ENCODE peak calls at places on chromosomes 11 and 22, in six cellular contexts. One of them, this sample, is unnamed.
A peak's percentile ranks its signal among the peaks of the same experiment; 100 is the strongest.

GRCh38 chr11:13337986-13338436 is 60.4 kb downstream of the BMAL1 start:
- DNase-seq in GM23248: peak; percentile 74
- DNase-seq in Karpas-422: no peak
- DNase-seq in MM.1S: peak; percentile 82
- DNase-seq in HCT116: no peak
- DNase-seq in SK-N-SH: no peak
- DNase-seq in this sample: no peak

GRCh38 chr22:36257308-36257707 is 4.4 kb downstream of the APOL1 start:
- DNase-seq in GM23248: no peak
- DNase-seq in Karpas-422: no peak
- DNase-seq in MM.1S: no peak
- DNase-seq in HCT116: no peak
- DNase-seq in SK-N-SH: no peak
- DNase-seq in this sample: no peak

GRCh38 chr11:17812286-17813187 is 78.0 kb downstream of the KCNC1 start:
- DNase-seq in GM23248: no peak
- DNase-seq in Karpas-422: no peak
- DNase-seq in MM.1S: no peak
- DNase-seq in HCT116: no peak
- DNase-seq in SK-N-SH: peak; percentile 53
- DNase-seq in this sample: peak; percentile 40

GRCh38 chr11:72039108-72039850 is 40.6 kb downstream of the IL18BP start:
- DNase-seq in GM23248: peak; percentile 63
- DNase-seq in Karpas-422: no peak
- DNase-seq in MM.1S: no peak
- DNase-seq in HCT116: no peak
- DNase-seq in SK-N-SH: peak; percentile 64
- DNase-seq in this sample: no peak

GRCh38 chr11:93577291-93577690 is 34.1 kb upstream of the SMCO4 start:
- DNase-seq in GM23248: peak; percentile 61
- DNase-seq in Karpas-422: no peak
- DNase-seq in MM.1S: no peak
- DNase-seq in HCT116: no peak
- DNase-seq in SK-N-SH: no peak
- DNase-seq in this sample: peak; percentile 82

GRCh38 chr22:17218341-17218740 is 894 bp downstream of the ADA2 start:
- DNase-seq in GM23248: no peak
- DNase-seq in Karpas-422: peak; percentile 63
- DNase-seq in MM.1S: no peak
- DNase-seq in HCT116: no peak
- DNase-seq in SK-N-SH: no peak
- DNase-seq in this sample: no peak

GRCh38 chr11:69718147-69718546 is 14.3 kb upstream of the FGF19 start:
- DNase-seq in GM23248: peak; percentile 48
- DNase-seq in Karpas-422: peak; percentile 92
- DNase-seq in MM.1S: no peak
- DNase-seq in HCT116: no peak
- DNase-seq in SK-N-SH: peak; percentile 73
- DNase-seq in this sample: peak; percentile 77

GRCh38 chr11:69311767-69312385 is 17.9 kb downstream of the MYEOV start:
- DNase-seq in GM23248: no peak
- DNase-seq in Karpas-422: no peak
- DNase-seq in MM.1S: no peak
- DNase-seq in HCT116: no peak
- DNase-seq in SK-N-SH: no peak
- DNase-seq in this sample: no peak

GRCh38 chr11:69683764-69684333 is 8.7 kb upstream of the LTO1 start:
- DNase-seq in GM23248: peak; percentile 28
- DNase-seq in Karpas-422: peak; percentile 51
- DNase-seq in MM.1S: no peak
- DNase-seq in HCT116: no peak
- DNase-seq in SK-N-SH: no peak
- DNase-seq in this sample: peak; percentile 76

GRCh38 chr11:60121259-60121658 is 32.8 kb downstream of the MS4A2 start:
- DNase-seq in GM23248: no peak
- DNase-seq in Karpas-422: peak; percentile 46
- DNase-seq in MM.1S: no peak
- DNase-seq in HCT116: no peak
- DNase-seq in SK-N-SH: no peak
- DNase-seq in this sample: no peak

GRCh38 chr22:45997077-45997774 is 20.3 kb upstream of the WNT7B start:
- DNase-seq in GM23248: peak; percentile 97
- DNase-seq in Karpas-422: no peak
- DNase-seq in MM.1S: peak; percentile 34
- DNase-seq in HCT116: no peak
- DNase-seq in SK-N-SH: no peak
- DNase-seq in this sample: peak; percentile 64

GRCh38 chr11:26158251-26158650 is 173.7 kb upstream of the ANO3 start:
- DNase-seq in GM23248: no peak
- DNase-seq in Karpas-422: no peak
- DNase-seq in MM.1S: no peak
- DNase-seq in HCT116: no peak
- DNase-seq in SK-N-SH: no peak
- DNase-seq in this sample: no peak

GRCh38 chr11:132898676-132899075 is 633.6 kb downstream of the OPCML start:
- DNase-seq in GM23248: no peak
- DNase-seq in Karpas-422: no peak
- DNase-seq in MM.1S: no peak
- DNase-seq in HCT116: no peak
- DNase-seq in SK-N-SH: no peak
- DNase-seq in this sample: no peak
- H3K9me2 ChIP-seq in GM23248: no peaks in the 10 kb centered on the region
- H3K9me2 ChIP-seq in Karpas-422: no peaks in the 10 kb centered on the region
- H3K9me2 ChIP-seq in MM.1S: no peaks in the 10 kb centered on the region
- H3K9me2 ChIP-seq in HCT116: no peaks in the 10 kb centered on the region
- H3K9me2 ChIP-seq in SK-N-SH: no peaks in the 10 kb centered on the region
- H3K9me2 ChIP-seq in this sample: no peaks in the 10 kb centered on the region

GRCh38 chr11:10451399-10452116 is 3.5 kb upstream of the AMPD3 start:
- DNase-seq in GM23248: no peak
- DNase-seq in Karpas-422: no peak
- DNase-seq in MM.1S: no peak
- DNase-seq in HCT116: no peak
- DNase-seq in SK-N-SH: no peak
- DNase-seq in this sample: no peak
- H3K4me3 ChIP-seq in GM23248: no peak overlapping the region
- H3K4me3 ChIP-seq in Karpas-422: no peak overlapping the region
- H3K4me3 ChIP-seq in MM.1S: no peak overlapping the region
- H3K4me3 ChIP-seq in HCT116: peak overlapping the region; percentile 51
- H3K4me3 ChIP-seq in SK-N-SH: no peak overlapping the region
- H3K4me3 ChIP-seq in this sample: peak overlapping the region; percentile 69

DNA sequence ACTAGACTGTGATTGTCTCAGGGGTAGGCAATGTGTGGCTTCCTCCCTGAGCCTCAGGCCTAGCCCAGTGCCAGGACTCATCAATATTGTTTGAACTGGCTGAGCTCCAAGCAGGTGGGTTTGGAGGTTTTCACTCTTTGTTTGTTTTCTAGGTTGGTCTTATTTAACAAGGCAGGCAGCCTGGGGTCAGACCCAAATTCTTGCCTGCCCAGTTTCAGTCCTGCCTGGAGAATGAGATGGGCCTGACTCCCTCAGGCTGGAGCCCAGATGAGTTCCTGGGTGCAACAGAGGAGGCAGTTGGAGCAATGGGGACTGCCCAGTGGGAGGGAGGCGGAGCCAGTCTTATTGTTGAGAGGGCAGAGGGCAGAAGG is 28.3 kb upstream of the TP53I11 start:
- DNase-seq in GM23248: no peak
- DNase-seq in Karpas-422: no peak
- DNase-seq in MM.1S: no peak
- DNase-seq in HCT116: no peak
- DNase-seq in SK-N-SH: no peak
- DNase-seq in this sample: peak; percentile 97
- H3K9ac ChIP-seq in GM23248: no peak overlapping the region
- H3K9ac ChIP-seq in Karpas-422: no peak overlapping the region
- H3K9ac ChIP-seq in MM.1S: no peak overlapping the region
- H3K9ac ChIP-seq in HCT116: no peak overlapping the region
- H3K9ac ChIP-seq in SK-N-SH: no peak overlapping the region
- H3K9ac ChIP-seq in this sample: peak overlapping the region; percentile 82

DNA sequence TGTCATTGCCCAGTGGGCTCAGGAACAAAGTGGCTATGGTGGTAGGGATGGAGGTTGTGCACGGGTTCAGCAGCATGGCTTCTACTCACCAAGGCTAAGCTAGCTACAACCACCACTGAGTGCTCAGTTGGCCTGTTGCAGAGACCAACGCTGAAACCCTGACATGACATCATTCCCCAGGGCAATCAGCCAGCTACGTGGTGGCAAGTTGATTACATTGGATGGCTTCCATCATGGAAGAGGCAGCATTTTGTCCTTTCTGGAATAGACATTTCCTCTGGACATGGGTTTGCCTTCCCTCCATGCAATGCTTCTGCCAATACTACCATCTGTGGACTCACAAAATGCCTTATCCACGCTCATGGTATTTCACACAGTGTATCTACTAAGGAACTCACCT is 634.3 kb downstream of the OPCML start:
- DNase-seq in GM23248: no peak
- DNase-seq in Karpas-422: no peak
- DNase-seq in MM.1S: no peak
- DNase-seq in HCT116: no peak
- DNase-seq in SK-N-SH: no peak
- DNase-seq in this sample: no peak
- H3K9me2 ChIP-seq in GM23248: no peaks in the 10 kb centered on the region
- H3K9me2 ChIP-seq in Karpas-422: no peaks in the 10 kb centered on the region
- H3K9me2 ChIP-seq in MM.1S: no peaks in the 10 kb centered on the region
- H3K9me2 ChIP-seq in HCT116: no peaks in the 10 kb centered on the region
- H3K9me2 ChIP-seq in SK-N-SH: no peaks in the 10 kb centered on the region
- H3K9me2 ChIP-seq in this sample: no peaks in the 10 kb centered on the region

GRCh38 chr22:32926600-32926999 is 125.1 kb downstream of the TIMP3 start:
- DNase-seq in GM23248: peak; percentile 64
- DNase-seq in Karpas-422: peak; percentile 71
- DNase-seq in MM.1S: peak; percentile 45
- DNase-seq in HCT116: peak; percentile 21
- DNase-seq in SK-N-SH: no peak
- DNase-seq in this sample: peak; percentile 6
- H3K4me3 ChIP-seq in GM23248: no peak overlapping the region
- H3K4me3 ChIP-seq in Karpas-422: no peak overlapping the region
- H3K4me3 ChIP-seq in MM.1S: no peak overlapping the region
- H3K4me3 ChIP-seq in HCT116: no peak overlapping the region
- H3K4me3 ChIP-seq in SK-N-SH: no peak overlapping the region
- H3K4me3 ChIP-seq in this sample: no peak overlapping the region

DNA sequence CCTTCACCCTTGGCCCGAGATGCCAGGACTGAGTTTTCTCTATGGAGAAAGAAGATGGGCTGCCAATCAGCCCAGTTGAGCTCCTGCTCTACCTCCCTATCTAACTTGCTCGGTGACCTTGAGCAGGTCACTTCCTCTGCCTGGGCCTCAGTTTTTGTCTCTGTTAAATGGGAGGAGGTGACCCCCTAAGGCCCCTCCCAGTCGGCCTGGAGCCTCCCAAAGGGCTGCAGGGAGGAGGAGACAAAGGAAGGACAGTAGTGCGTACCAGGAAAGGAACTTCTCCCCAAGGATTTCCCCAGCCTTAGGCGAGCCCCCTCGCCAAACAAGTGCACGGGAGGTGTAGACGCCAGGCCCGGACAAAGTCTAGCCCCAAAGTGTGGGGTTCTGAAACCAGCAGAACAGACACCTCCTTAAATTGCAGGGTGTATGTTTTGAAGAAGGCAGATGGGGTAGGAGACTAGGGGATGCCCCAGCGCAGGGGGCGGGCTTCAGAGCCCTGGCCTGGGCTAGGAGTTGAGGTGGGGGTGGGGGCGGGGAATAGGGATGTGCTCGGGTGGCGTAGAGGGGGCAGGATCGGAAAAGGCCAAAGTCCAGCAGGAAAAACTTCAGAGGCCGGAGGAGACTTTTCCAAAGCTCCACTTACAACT is 1.0 kb downstream of the CBX7 start:
- DNase-seq in GM23248: peak; percentile 23
- DNase-seq in Karpas-422: no peak
- DNase-seq in MM.1S: peak; percentile 36
- DNase-seq in HCT116: no peak
- DNase-seq in SK-N-SH: no peak
- DNase-seq in this sample: no peak
- H3K9ac ChIP-seq in GM23248: peak overlapping the region; percentile 76
- H3K9ac ChIP-seq in Karpas-422: peak overlapping the region; percentile 67
- H3K9ac ChIP-seq in MM.1S: peak overlapping the region; percentile 82
- H3K9ac ChIP-seq in HCT116: peak overlapping the region; percentile 60
- H3K9ac ChIP-seq in SK-N-SH: no peak overlapping the region
- H3K9ac ChIP-seq in this sample: no peak overlapping the region

GRCh38 chr11:67230886-67231285 is 35.4 kb upstream of the GRK2 start:
- DNase-seq in GM23248: no peak
- DNase-seq in Karpas-422: no peak
- DNase-seq in MM.1S: no peak
- DNase-seq in HCT116: no peak
- DNase-seq in SK-N-SH: no peak
- DNase-seq in this sample: no peak
- H3K9me2 ChIP-seq in GM23248: no peaks in the 10 kb centered on the region
- H3K9me2 ChIP-seq in Karpas-422: no peaks in the 10 kb centered on the region
- H3K9me2 ChIP-seq in MM.1S: no peaks in the 10 kb centered on the region
- H3K9me2 ChIP-seq in HCT116: no peaks in the 10 kb centered on the region
- H3K9me2 ChIP-seq in SK-N-SH: no peaks in the 10 kb centered on the region
- H3K9me2 ChIP-seq in this sample: no peaks in the 10 kb centered on the region

GRCh38 chr11:20631525-20632168 is 32.2 kb downstream of the SLC6A5 start:
- DNase-seq in GM23248: no peak
- DNase-seq in Karpas-422: no peak
- DNase-seq in MM.1S: no peak
- DNase-seq in HCT116: no peak
- DNase-seq in SK-N-SH: no peak
- DNase-seq in this sample: peak; percentile 23

GRCh38 chr11:20632169-20632532 is 32.7 kb downstream of the SLC6A5 start:
- DNase-seq in GM23248: no peak
- DNase-seq in Karpas-422: no peak
- DNase-seq in MM.1S: no peak
- DNase-seq in HCT116: no peak
- DNase-seq in SK-N-SH: no peak
- DNase-seq in this sample: no peak

GRCh38 chr11:20626279-20626678 is 26.9 kb downstream of the SLC6A5 start:
- DNase-seq in GM23248: no peak
- DNase-seq in Karpas-422: no peak
- DNase-seq in MM.1S: no peak
- DNase-seq in HCT116: no peak
- DNase-seq in SK-N-SH: no peak
- DNase-seq in this sample: no peak

GRCh38 chr11:20623258-20623657 is 23.9 kb downstream of the SLC6A5 start:
- DNase-seq in GM23248: no peak
- DNase-seq in Karpas-422: peak; percentile 50
- DNase-seq in MM.1S: no peak
- DNase-seq in HCT116: no peak
- DNase-seq in SK-N-SH: no peak
- DNase-seq in this sample: no peak

GRCh38 chr11:20627026-20627425 is 27.6 kb downstream of the SLC6A5 start:
- DNase-seq in GM23248: no peak
- DNase-seq in Karpas-422: no peak
- DNase-seq in MM.1S: peak; percentile 65
- DNase-seq in HCT116: no peak
- DNase-seq in SK-N-SH: no peak
- DNase-seq in this sample: no peak
- H3K4me3 ChIP-seq in GM23248: no peak overlapping the region
- H3K4me3 ChIP-seq in Karpas-422: no peak overlapping the region
- H3K4me3 ChIP-seq in MM.1S: no peak overlapping the region
- H3K4me3 ChIP-seq in HCT116: no peak overlapping the region
- H3K4me3 ChIP-seq in SK-N-SH: no peak overlapping the region
- H3K4me3 ChIP-seq in this sample: no peak overlapping the region

This sample was measured in PC-3.